ENCODE peak calls at places on chromosomes 1 and 21, in nine cellular contexts. M is IMR-90, P is suprapubic skin, U is HCT116, C is ovary, D is breast epithelium, Q is tibial nerve, R is uterus, Z is heart left ventricle. S is an unnamed sample.

GRCh38 chr1:47444578-47445465 is 7.0 kb downstream of the FOXD2 start:
- DNase-seq in D (no peak), Q (no peak), C (no peak), M (peak; percentile 10), P (no peak), Z (no peak), R (no peak), U (no peak), S (no peak)

GRCh38 chr1:151406176-151406575 is 6.8 kb downstream of the PSMB4 start:
- DNase-seq in Q (no peak), U (no peak), D (no peak), Z (no peak), C (no peak), R (no peak), P (no peak), M (no peak), S (no peak)

GRCh38 chr1:153805042-153805745 is 30.0 kb downstream of the SLC27A3 start:
- DNase-seq in Q (peak; percentile 82), C (no peak), R (no peak), D (no peak), U (peak; percentile 78), M (peak; percentile 92), Z (peak; percentile 63), P (peak; percentile 74), S (peak; percentile 60)

GRCh38 chr1:67710417-67710816 is 25.4 kb downstream of the GADD45A start:
- DNase-seq in C (no peak), M (peak; percentile 84), P (no peak), Q (no peak), Z (no peak), R (no peak), U (no peak), D (no peak), S (peak; percentile 25)

GRCh38 chr1:244846653-244847052 is 11.2 kb downstream of the COX20 start:
- DNase-seq in U (no peak), R (no peak), C (no peak), Q (no peak), P (no peak), D (no peak), M (no peak), Z (no peak), S (no peak)

GRCh38 chr1:150267896-150268295 is 920 bp downstream of the APH1A start:
- DNase-seq in P (no peak), D (no peak), C (no peak), R (no peak), U (no peak), Q (no peak), M (no peak), Z (no peak), S (no peak)

GRCh38 chr1:176559474-176560390 is 96.8 kb downstream of the PAPPA2 start:
- DNase-seq in D (no peak), C (no peak), R (peak; percentile 60), Z (peak; percentile 40), Q (peak; percentile 60), P (no peak), M (peak; percentile 53), U (peak; percentile 44), S (peak; percentile 53)

GRCh38 chr1:11434926-11435325 is 44.0 kb upstream of the DISP3 start:
- DNase-seq in M (no peak), P (no peak), D (no peak), Z (no peak), C (no peak), U (no peak), Q (no peak), R (no peak), S (no peak)

GRCh38 chr1:201782353-201782752 is 46.6 kb upstream of the IPO9 start:
- DNase-seq in U (no peak), Z (no peak), P (no peak), Q (no peak), C (no peak), D (no peak), R (no peak), M (no peak), S (no peak)

GRCh38 chr1:225881081-225882007 is 836 bp downstream of the TMEM63A start:
- DNase-seq in Q (peak; percentile 28), U (no peak), Z (peak; percentile 72), P (peak; percentile 89), R (peak; percentile 54), M (peak; percentile 60), C (peak; percentile 74), D (peak; percentile 74), S (peak; percentile 71)

GRCh38 chr1:8448906-8449661 is 131.2 kb downstream of the SLC45A1 start:
- DNase-seq in M (peak; percentile 63), Z (no peak), C (no peak), P (no peak), U (no peak), R (no peak), D (no peak), Q (no peak), S (no peak)

GRCh38 chr1:20733361-20733975 is 965 bp upstream of the SH2D5 start:
- DNase-seq in U (no peak), R (no peak), P (no peak), D (no peak), Z (no peak), Q (no peak), M (no peak), C (no peak), S (peak; percentile 18)

GRCh38 chr1:109775408-109775807 is 11.7 kb upstream of the EPS8L3 start:
- DNase-seq in Q (no peak), Z (no peak), P (no peak), D (no peak), C (peak; percentile 6), R (no peak), M (peak; percentile 21), U (no peak), S (no peak)

GRCh38 chr1:226737819-226738420 is 1.2 kb downstream of the ITPKB start:
- DNase-seq in Q (peak; percentile 57), M (peak; percentile 43), Z (peak; percentile 57), P (peak; percentile 85), U (no peak), R (peak; percentile 64), C (peak; percentile 64), D (peak; percentile 58), S (peak; percentile 45)

GRCh38 chr1:184823080-184823479 is 68.4 kb upstream of the EDEM3 start:
- DNase-seq in Q (no peak), R (peak; percentile 58), M (peak; percentile 10), D (no peak), C (no peak), Z (no peak), U (no peak), P (no peak), S (no peak)

GRCh38 chr21:45297869-45298268 is 10.2 kb upstream of the POFUT2 start:
- DNase-seq in D (no peak), R (no peak), U (no peak), Q (no peak), M (no peak), Z (no peak), C (no peak), P (no peak), S (no peak)
- TF ChIP-seq POLR2A in D (no peak), R (no peak), U (no peak), Q (no peak), M (no peak), Z (no peak), C (no peak), P (no peak), S (no peak)

GRCh38 chr1:16022393-16022792 is 557 bp downstream of the CLCNKA start:
- DNase-seq in Q (no peak), C (no peak), P (no peak), M (no peak), R (no peak), U (no peak), Z (no peak), D (no peak), S (no peak)
- H3K27ac ChIP-seq in Q (no peak overlapping the region), C (peak overlapping the region; percentile 63), P (no peak overlapping the region), M (no peak overlapping the region), R (no peak overlapping the region), U (no peak overlapping the region), Z (no peak overlapping the region), D (no peak overlapping the region), S (no peak overlapping the region)

DNA sequence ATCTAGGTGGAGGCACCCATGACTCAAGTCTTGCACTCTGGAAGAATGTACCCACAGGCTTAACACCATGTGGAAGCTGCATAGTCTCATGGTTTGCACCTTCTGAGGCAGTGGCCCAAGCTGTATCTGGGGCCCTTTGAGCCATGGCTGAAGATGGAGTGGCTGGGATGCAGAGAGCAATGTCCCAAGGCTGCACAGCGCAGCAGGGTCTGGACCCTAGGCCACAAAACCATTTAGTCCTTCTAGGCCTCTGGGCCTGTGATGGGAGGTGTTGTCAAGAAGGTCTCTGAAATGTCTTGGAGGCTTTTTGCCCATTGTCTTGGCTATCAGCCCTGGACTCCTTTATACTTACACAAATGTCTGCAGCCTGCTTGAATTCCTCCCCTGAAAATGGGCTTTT is 21.4 kb upstream of the FCRL3 start:
- DNase-seq in M (no peak), D (no peak), C (no peak), P (no peak), R (no peak), Z (no peak), U (no peak), Q (no peak), S (no peak)
- H3K9me3 ChIP-seq in M (no peaks in the 10 kb centered on the region), D (peaks cover 14% of the 10 kb centered on the region), C (no peaks in the 10 kb centered on the region), P (peaks cover 5% of the 10 kb centered on the region), R (no peaks in the 10 kb centered on the region), Z (no peaks in the 10 kb centered on the region), U (no peaks in the 10 kb centered on the region), Q (no peaks in the 10 kb centered on the region), S (no peaks in the 10 kb centered on the region)

GRCh38 chr1:112395832-112396667 is at the start of gene CTTNBP2NL:
- DNase-seq in U (peak; percentile 88), D (peak; percentile 96), C (peak; percentile 98), P (peak; percentile 97), Q (peak; percentile 94), R (peak; percentile 98), M (peak; percentile 93), Z (peak; percentile 99), S (peak; percentile 98)

GRCh38 chr1:112394743-112395062 is 1.3 kb upstream of the CTTNBP2NL start:
- DNase-seq in Z (no peak), R (no peak), U (no peak), D (no peak), C (no peak), Q (no peak), M (no peak), P (no peak), S (no peak)

GRCh38 chr1:112395261-112395831 is 668 bp upstream of the CTTNBP2NL start:
- DNase-seq in Z (no peak), C (no peak), Q (no peak), D (no peak), P (no peak), M (no peak), U (no peak), R (no peak), S (no peak)

GRCh38 chr1:112396668-112397025 is 633 bp downstream of the CTTNBP2NL start:
- DNase-seq in Q (no peak), M (peak; percentile 21), P (no peak), R (no peak), C (no peak), D (no peak), U (no peak), Z (no peak), S (no peak)

GRCh38 chr1:112397051-112397471 is 1.0 kb downstream of the CTTNBP2NL start:
- DNase-seq in R (no peak), C (no peak), M (no peak), Z (no peak), U (no peak), P (no peak), Q (no peak), D (no peak), S (no peak)
- TF ChIP-seq POLR2A in R (no peak), C (no peak), M (no peak), Z (no peak), U (no peak), P (no peak), Q (no peak), D (no peak), S (no peak)

S was measured in adrenal gland.